ENCODE peak calls at places on chromosomes 12 and 14, in eight cellular contexts. Y is EL; D is NCI-H1105 treated with DMSO at 0.1 percent for 48 hours; I is IMR-90; G is activated CD4-positive, alpha-beta T cell treated with anti-CD3 and anti-CD28 coated beads, Interleukin-2, amount 50 U/mL, for 1 hour; F is MM.1S; Q is smooth muscle cell of the brain vasculature; L is NCI-H1694. E is an unnamed sample.

GRCh38 chr14:22887260-22887989 is 4.4 kb downstream of the REM2 start:
- DNase-seq in Y (peak), D (peak), I (peak), G (peak), F (peak), Q (no peak), L (no peak), E (peak)

GRCh38 chr12:112868459-112869041 is 38.2 kb upstream of the OAS1 start:
- DNase-seq in Y (no peak), D (no peak), I (no peak), G (no peak), F (peak), Q (no peak), L (no peak), E (no peak)

GRCh38 chr12:59874781-59875180 is 279.0 kb downstream of the SLC16A7 start:
- DNase-seq in Y (no peak), D (no peak), I (peak), G (no peak), F (no peak), Q (no peak), L (no peak), E (no peak)

GRCh38 chr14:95482967-95483842 is 33.2 kb downstream of the SYNE3 start:
- DNase-seq in Y (peak), D (no peak), I (peak), G (no peak), F (no peak), Q (peak), L (no peak), E (peak)

GRCh38 chr14:32473476-32473875 is 144.4 kb downstream of the AKAP6 start:
- DNase-seq in Y (peak), D (no peak), I (no peak), G (no peak), F (no peak), Q (no peak), L (peak), E (no peak)

GRCh38 chr12:89451876-89452275 is 72.7 kb downstream of the GALNT4 start:
- DNase-seq in Y (peak), D (no peak), I (peak), G (no peak), F (no peak), Q (no peak), L (no peak), E (no peak)

GRCh38 chr14:75438486-75439080 is 10.8 kb downstream of the JDP2 start:
- DNase-seq in Y (no peak), D (no peak), I (no peak), G (no peak), F (no peak), Q (no peak), L (no peak), E (no peak)

GRCh38 chr14:89858084-89858483 is 96.4 kb downstream of the EFCAB11 start:
- DNase-seq in Y (peak), D (no peak), I (no peak), G (no peak), F (no peak), Q (no peak), L (no peak), E (no peak)

GRCh38 chr14:56857206-56857605 is 46.9 kb upstream of the OTX2 start:
- DNase-seq in Y (no peak), D (no peak), I (no peak), G (no peak), F (no peak), Q (no peak), L (no peak), E (no peak)

GRCh38 chr12:80151131-80151530 is 51.8 kb downstream of the OTOGL start:
- DNase-seq in Y (no peak), D (no peak), I (no peak), G (no peak), F (no peak), Q (no peak), L (no peak), E (no peak)

GRCh38 chr12:7937867-7938506 is 2.0 kb upstream of the SLC2A3 start:
- DNase-seq in Y (peak), D (peak), I (no peak), G (no peak), F (no peak), Q (no peak), L (no peak), E (peak)

GRCh38 chr12:79547044-79547734 is 143.6 kb downstream of the PAWR start:
- DNase-seq in Y (peak), D (no peak), I (peak), G (no peak), F (no peak), Q (no peak), L (no peak), E (no peak)

GRCh38 chr12:103441437-103442186 is 54.2 kb downstream of the C12orf42 start:
- DNase-seq in Y (no peak), D (no peak), I (no peak), G (peak), F (peak), Q (no peak), L (no peak), E (no peak)

GRCh38 chr12:5333096-5333495 is 98.8 kb upstream of the NTF3 start:
- DNase-seq in Y (no peak), D (no peak), I (no peak), G (no peak), F (no peak), Q (no peak), L (no peak), E (no peak)

GRCh38 chr12:70150230-70150629 is 93.0 kb upstream of the CNOT2 start:
- DNase-seq in Y (no peak), D (no peak), I (no peak), G (no peak), F (no peak), Q (no peak), L (no peak), E (no peak)

E was measured in erythroblast.